ENCODE peak calls at places on chromosomes 5 and 9, in four cellular contexts. One of them, this sample, is unnamed.

GRCh38 chr9:88532320-88532719 is 2.7 kb upstream of the NXNL2 start:
- DNase-seq in IMR-90: peak; percentile 46
- DNase-seq in ovary: peak; percentile 51
- DNase-seq in adrenal gland: peak; percentile 29
- DNase-seq in this sample: no peak

GRCh38 chr5:20286512-20286911 is 298.5 kb upstream of the CDH18 start:
- DNase-seq in IMR-90: peak; percentile 58
- DNase-seq in ovary: no peak
- DNase-seq in adrenal gland: no peak
- DNase-seq in this sample: no peak

GRCh38 chr5:60210810-60211209 is 317.3 kb upstream of the PDE4D start:
- DNase-seq in IMR-90: no peak
- DNase-seq in ovary: no peak
- DNase-seq in adrenal gland: no peak
- DNase-seq in this sample: no peak

GRCh38 chr5:143788401-143788800 is 23.6 kb upstream of the HMHB1 start:
- DNase-seq in IMR-90: no peak
- DNase-seq in ovary: no peak
- DNase-seq in adrenal gland: no peak
- DNase-seq in this sample: no peak

GRCh38 chr9:111029260-111029659 is 9.0 kb downstream of the LPAR1 start:
- DNase-seq in IMR-90: no peak
- DNase-seq in ovary: no peak
- DNase-seq in adrenal gland: no peak
- DNase-seq in this sample: no peak

GRCh38 chr5:35133186-35133585 is 85.4 kb upstream of the AGXT2 start:
- DNase-seq in IMR-90: peak; percentile 21
- DNase-seq in ovary: no peak
- DNase-seq in adrenal gland: no peak
- DNase-seq in this sample: no peak

GRCh38 chr5:160159991-160160826 is 41.0 kb upstream of the PWWP2A start:
- DNase-seq in IMR-90: peak; percentile 19
- DNase-seq in ovary: no peak
- DNase-seq in adrenal gland: no peak
- DNase-seq in this sample: no peak

GRCh38 chr5:154095819-154096380 is 57.1 kb downstream of the MFAP3 start:
- DNase-seq in IMR-90: no peak
- DNase-seq in ovary: no peak
- DNase-seq in adrenal gland: no peak
- DNase-seq in this sample: no peak

GRCh38 chr5:32092938-32093812 is 80.9 kb downstream of the GOLPH3 start:
- DNase-seq in IMR-90: peak; percentile 78
- DNase-seq in ovary: peak; percentile 83
- DNase-seq in adrenal gland: peak; percentile 82
- DNase-seq in this sample: peak; percentile 82

GRCh38 chr9:87567566-87567965 is 69.9 kb downstream of the DAPK1 start:
- DNase-seq in IMR-90: no peak
- DNase-seq in ovary: no peak
- DNase-seq in adrenal gland: no peak
- DNase-seq in this sample: no peak

GRCh38 chr5:112573441-112573840 is 154.4 kb upstream of the EPB41L4A start:
- DNase-seq in IMR-90: no peak
- DNase-seq in ovary: no peak
- DNase-seq in adrenal gland: no peak
- DNase-seq in this sample: no peak

GRCh38 chr9:33158555-33159057 is 8.5 kb downstream of the B4GALT1 start:
- DNase-seq in IMR-90: no peak
- DNase-seq in ovary: no peak
- DNase-seq in adrenal gland: no peak
- DNase-seq in this sample: no peak

GRCh38 chr9:121708768-121709488 is 57.5 kb downstream of the DAB2IP start:
- DNase-seq in IMR-90: no peak
- DNase-seq in ovary: peak; percentile 58
- DNase-seq in adrenal gland: no peak
- DNase-seq in this sample: no peak

GRCh38 chr9:1051286-1052118 is 1.3 kb downstream of the DMRT2 start:
- DNase-seq in IMR-90: no peak
- DNase-seq in ovary: no peak
- DNase-seq in adrenal gland: no peak
- DNase-seq in this sample: peak; percentile 73

GRCh38 chr9:120480707-120481106 is 99.3 kb downstream of the CDK5RAP2 start:
- DNase-seq in IMR-90: no peak
- DNase-seq in ovary: no peak
- DNase-seq in adrenal gland: peak; percentile 19
- DNase-seq in this sample: no peak

GRCh38 chr5:90709323-90710148 is 150.9 kb downstream of the ADGRV1 start:
- DNase-seq in IMR-90: peak; percentile 25
- DNase-seq in ovary: peak; percentile 19
- DNase-seq in adrenal gland: peak; percentile 53
- DNase-seq in this sample: no peak

GRCh38 chr5:108786806-108787483 is 39.2 kb downstream of the FER start:
- DNase-seq in IMR-90: no peak
- DNase-seq in ovary: no peak
- DNase-seq in adrenal gland: no peak
- DNase-seq in this sample: no peak

GRCh38 chr5:55991768-55992486 is 2.8 kb downstream of the IL6ST start:
- DNase-seq in IMR-90: no peak
- DNase-seq in ovary: no peak
- DNase-seq in adrenal gland: no peak
- DNase-seq in this sample: no peak

GRCh38 chr5:176490291-176490690 is 42.1 kb downstream of the FAF2 start:
- DNase-seq in IMR-90: no peak
- DNase-seq in ovary: no peak
- DNase-seq in adrenal gland: no peak
- DNase-seq in this sample: peak; percentile 54

GRCh38 chr5:91151947-91152346 is 231.2 kb downstream of the ARRDC3 start:
- DNase-seq in IMR-90: peak; percentile 90
- DNase-seq in ovary: peak; percentile 32
- DNase-seq in adrenal gland: peak; percentile 91
- DNase-seq in this sample: no peak

GRCh38 chr9:97985058-97985861 is 2.1 kb downstream of the ANP32B start:
- DNase-seq in IMR-90: peak; percentile 11
- DNase-seq in ovary: peak; percentile 40
- DNase-seq in adrenal gland: no peak
- DNase-seq in this sample: peak; percentile 51
- H3K27ac ChIP-seq in IMR-90: peak overlapping the region; percentile 40
- H3K27ac ChIP-seq in ovary: peak overlapping the region; percentile 98
- H3K27ac ChIP-seq in adrenal gland: no peak overlapping the region
- H3K27ac ChIP-seq in this sample: peak overlapping the region; percentile 100

GRCh38 chr5:135204151-135204600 is 170.1 kb upstream of the PITX1 start:
- DNase-seq in IMR-90: peak; percentile 53
- DNase-seq in ovary: no peak
- DNase-seq in adrenal gland: no peak
- DNase-seq in this sample: no peak

GRCh38 chr5:135205616-135206349 is 171.8 kb upstream of the PITX1 start:
- DNase-seq in IMR-90: peak; percentile 87
- DNase-seq in ovary: no peak
- DNase-seq in adrenal gland: no peak
- DNase-seq in this sample: no peak

GRCh38 chr5:135203019-135203418 is 169.0 kb upstream of the PITX1 start:
- DNase-seq in IMR-90: no peak
- DNase-seq in ovary: no peak
- DNase-seq in adrenal gland: no peak
- DNase-seq in this sample: no peak

GRCh38 chr5:135206862-135207261 is 172.8 kb upstream of the PITX1 start:
- DNase-seq in IMR-90: no peak
- DNase-seq in ovary: no peak
- DNase-seq in adrenal gland: no peak
- DNase-seq in this sample: no peak

DNA sequence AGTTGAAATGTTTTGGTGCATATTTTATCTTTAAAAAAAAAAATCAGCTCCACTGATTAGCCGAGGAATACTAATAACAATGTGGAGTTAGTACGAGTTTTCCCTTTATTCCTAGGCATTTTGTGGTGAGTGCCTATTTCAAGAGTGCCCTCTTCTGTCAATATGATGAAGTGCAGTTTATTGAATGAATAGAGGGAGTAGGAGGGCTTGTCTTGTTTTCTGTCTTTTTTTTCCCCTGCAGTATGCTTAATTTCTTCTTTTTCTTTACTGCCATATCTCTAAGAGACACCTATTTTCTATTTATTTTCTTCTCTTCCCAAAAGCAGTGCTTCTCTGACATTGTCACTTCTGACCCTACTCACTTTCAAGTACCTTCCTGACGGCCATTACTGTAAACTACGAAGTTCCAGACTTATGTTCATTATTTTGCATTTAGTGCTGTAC is 169.6 kb upstream of the PITX1 start:
- DNase-seq in IMR-90: no peak
- DNase-seq in ovary: no peak
- DNase-seq in adrenal gland: no peak
- DNase-seq in this sample: no peak
- TF ChIP-seq CTCF in IMR-90: peak; percentile 36
- TF ChIP-seq CTCF in ovary: no peak
- TF ChIP-seq CTCF in adrenal gland: no peak
- TF ChIP-seq CTCF in this sample: peak; percentile 26

DNA sequence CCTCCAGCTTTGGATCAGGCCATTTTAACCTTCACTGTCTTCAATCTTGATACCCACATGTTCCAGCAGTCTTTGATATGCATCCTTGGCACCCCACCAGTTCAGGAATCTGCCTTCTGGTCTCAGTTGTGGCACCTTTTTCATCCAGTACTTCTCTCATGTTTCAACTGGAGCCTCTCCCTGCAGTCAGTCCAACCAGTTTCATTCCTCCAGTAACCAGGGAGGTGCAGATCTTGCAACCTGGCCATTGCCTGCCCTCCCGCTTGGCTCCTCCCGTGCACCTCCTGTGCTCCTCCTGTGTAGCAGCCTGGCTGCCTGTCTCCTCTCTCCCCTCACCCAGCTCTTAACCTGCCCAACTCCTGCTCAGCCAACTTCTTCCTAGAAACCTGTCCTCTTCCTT is 20.2 kb downstream of the FUBP3 start:
- DNase-seq in IMR-90: no peak
- DNase-seq in ovary: no peak
- DNase-seq in adrenal gland: no peak
- DNase-seq in this sample: no peak
- TF ChIP-seq POLR2A in IMR-90: no peak
- TF ChIP-seq POLR2A in ovary: no peak
- TF ChIP-seq POLR2A in adrenal gland: no peak
- TF ChIP-seq POLR2A in this sample: no peak

GRCh38 chr5:151072234-151073025 is 8.4 kb downstream of the TNIP1 start:
- DNase-seq in IMR-90: peak; percentile 84
- DNase-seq in ovary: no peak
- DNase-seq in adrenal gland: no peak
- DNase-seq in this sample: no peak
- H3K27ac ChIP-seq in IMR-90: peak overlapping the region; percentile 16
- H3K27ac ChIP-seq in ovary: no peak overlapping the region
- H3K27ac ChIP-seq in adrenal gland: no peak overlapping the region
- H3K27ac ChIP-seq in this sample: no peak overlapping the region

GRCh38 chr9:126678989-126679388 is 65.3 kb downstream of the LMX1B start:
- DNase-seq in IMR-90: no peak
- DNase-seq in ovary: no peak
- DNase-seq in adrenal gland: no peak
- DNase-seq in this sample: no peak
- TF ChIP-seq CTCF in IMR-90: no peak
- TF ChIP-seq CTCF in ovary: no peak
- TF ChIP-seq CTCF in adrenal gland: no peak
- TF ChIP-seq CTCF in this sample: no peak

This sample was measured in Peyer's patch.